ENCODE peak calls at places on chromosome 6, in ten cellular contexts. R, G, V, U, S, C, T, Y, M and O are unnamed samples.

GRCh38 chr6:134619789-134620188 is 301.9 kb upstream of the SGK1 start:
- DNase-seq in R (peak), G (no peak), V (no peak), U (no peak), S (no peak), C (no peak), T (no peak), Y (no peak), M (peak), O (peak)

GRCh38 chr6:72968704-72969103 is 256.6 kb downstream of the KHDC1L start:
- DNase-seq in R (peak), G (no peak), V (no peak), U (no peak), S (peak), C (no peak), T (no peak), Y (no peak), M (no peak), O (no peak)

GRCh38 chr6:72677740-72678139 is 55.9 kb downstream of the KCNQ5 start:
- DNase-seq in R (no peak), G (no peak), V (no peak), U (no peak), S (no peak), C (no peak), T (no peak), Y (no peak), M (no peak), O (no peak)

GRCh38 chr6:47669684-47670515 is 28.5 kb upstream of the ADGRF4 start:
- DNase-seq in R (peak), G (no peak), V (no peak), U (no peak), S (peak), C (no peak), T (no peak), Y (no peak), M (peak), O (no peak)

GRCh38 chr6:36133912-36134311 is 3.6 kb downstream of the MAPK13 start:
- DNase-seq in R (no peak), G (no peak), V (no peak), U (no peak), S (no peak), C (no peak), T (no peak), Y (no peak), M (no peak), O (no peak)

GRCh38 chr6:154921482-154921881 is 73.6 kb upstream of the TIAM2 start:
- DNase-seq in R (peak), G (no peak), V (no peak), U (no peak), S (no peak), C (peak), T (no peak), Y (no peak), M (no peak), O (no peak)

GRCh38 chr6:44537306-44538049 is 150.0 kb downstream of the CDC5L start:
- DNase-seq in R (no peak), G (no peak), V (no peak), U (no peak), S (no peak), C (no peak), T (no peak), Y (no peak), M (no peak), O (no peak)

GRCh38 chr6:112437053-112437452 is 89.9 kb downstream of the RFPL4B start:
- DNase-seq in R (no peak), G (no peak), V (no peak), U (no peak), S (no peak), C (no peak), T (no peak), Y (no peak), M (no peak), O (no peak)

GRCh38 chr6:112936476-112936875 is 589.3 kb downstream of the RFPL4B start:
- DNase-seq in R (no peak), G (no peak), V (no peak), U (no peak), S (no peak), C (no peak), T (no peak), Y (no peak), M (no peak), O (no peak)

GRCh38 chr6:102742033-102742432 is 1348.5 kb downstream of the GRIK2 start:
- DNase-seq in R (no peak), G (no peak), V (no peak), U (no peak), S (no peak), C (no peak), T (no peak), Y (no peak), M (no peak), O (no peak)

GRCh38 chr6:29082457-29082856 is 4.7 kb downstream of the OR2B3 start:
- DNase-seq in R (no peak), G (no peak), V (no peak), U (peak), S (no peak), C (no peak), T (no peak), Y (no peak), M (no peak), O (no peak)

GRCh38 chr6:13762648-13763441 is 51.2 kb upstream of the RANBP9 start:
- DNase-seq in R (no peak), G (no peak), V (no peak), U (no peak), S (no peak), C (peak), T (no peak), Y (no peak), M (peak), O (no peak)

GRCh38 chr6:37689356-37689755 is 8.3 kb downstream of the MDGA1 start:
- DNase-seq in R (no peak), G (no peak), V (no peak), U (no peak), S (no peak), C (no peak), T (no peak), Y (no peak), M (no peak), O (no peak)

GRCh38 chr6:17589402-17590116 is 10.5 kb upstream of the FAM8A1 start:
- DNase-seq in R (peak), G (no peak), V (peak), U (no peak), S (peak), C (peak), T (no peak), Y (no peak), M (peak), O (peak)

GRCh38 chr6:159045826-159046225 is 1.0 kb upstream of the TAGAP start:
- DNase-seq in R (no peak), G (no peak), V (no peak), U (no peak), S (no peak), C (no peak), T (no peak), Y (no peak), M (no peak), O (no peak)

GRCh38 chr6:89117285-89118108 is at the start of gene SRSF12:
- DNase-seq in R (peak), G (peak), V (peak), U (peak), S (peak), C (peak), T (peak), Y (peak), M (no peak), O (peak)

GRCh38 chr6:36769161-36769675 is 70.0 kb downstream of the CPNE5 start:
- DNase-seq in R (peak), G (no peak), V (no peak), U (peak), S (no peak), C (no peak), T (peak), Y (no peak), M (no peak), O (peak)